ENCODE peak calls at places on chromosomes 2 and 18, in seven cellular contexts. One of them, this sample, is unnamed.

GRCh38 chr2:43139996-43140621 is 86.3 kb downstream of the ZFP36L2 start:
- DNase-seq in neuronal stem cell: no peak
- DNase-seq in H9: no peak
- DNase-seq in mesendoderm: no peak
- DNase-seq in IMR-90: no peak
- DNase-seq in H1: no peak
- DNase-seq in mesenchymal stem cell: peak
- DNase-seq in this sample: no peak

GRCh38 chr18:50560681-50561629 is 1.1 kb downstream of the MAPK4 start:
- DNase-seq in neuronal stem cell: peak
- DNase-seq in H9: peak
- DNase-seq in mesendoderm: peak
- DNase-seq in IMR-90: no peak
- DNase-seq in H1: peak
- DNase-seq in mesenchymal stem cell: no peak
- DNase-seq in this sample: no peak

GRCh38 chr2:205180730-205181129 is 501.6 kb upstream of the NRP2 start:
- DNase-seq in neuronal stem cell: no peak
- DNase-seq in H9: no peak
- DNase-seq in mesendoderm: no peak
- DNase-seq in IMR-90: no peak
- DNase-seq in H1: no peak
- DNase-seq in mesenchymal stem cell: no peak
- DNase-seq in this sample: no peak

GRCh38 chr18:8962906-8963635 is 139.4 kb upstream of the NDUFV2 start:
- DNase-seq in neuronal stem cell: no peak
- DNase-seq in H9: no peak
- DNase-seq in mesendoderm: no peak
- DNase-seq in IMR-90: no peak
- DNase-seq in H1: no peak
- DNase-seq in mesenchymal stem cell: no peak
- DNase-seq in this sample: no peak

GRCh38 chr2:129777146-129777545 is 202.3 kb upstream of the RAB6C start:
- DNase-seq in neuronal stem cell: no peak
- DNase-seq in H9: peak
- DNase-seq in mesendoderm: no peak
- DNase-seq in IMR-90: no peak
- DNase-seq in H1: no peak
- DNase-seq in mesenchymal stem cell: no peak
- DNase-seq in this sample: no peak

GRCh38 chr2:181140414-181140813 is 160.0 kb downstream of the UBE2E3 start:
- DNase-seq in neuronal stem cell: no peak
- DNase-seq in H9: no peak
- DNase-seq in mesendoderm: no peak
- DNase-seq in IMR-90: no peak
- DNase-seq in H1: no peak
- DNase-seq in mesenchymal stem cell: no peak
- DNase-seq in this sample: no peak

GRCh38 chr2:37870829-37871228 is 54.3 kb upstream of the RMDN2 start:
- DNase-seq in neuronal stem cell: no peak
- DNase-seq in H9: no peak
- DNase-seq in mesendoderm: no peak
- DNase-seq in IMR-90: peak
- DNase-seq in H1: no peak
- DNase-seq in mesenchymal stem cell: peak
- DNase-seq in this sample: peak

GRCh38 chr18:48300463-48300961 is 108.7 kb downstream of the ZBTB7C start:
- DNase-seq in neuronal stem cell: no peak
- DNase-seq in H9: peak
- DNase-seq in mesendoderm: peak
- DNase-seq in IMR-90: no peak
- DNase-seq in H1: no peak
- DNase-seq in mesenchymal stem cell: no peak
- DNase-seq in this sample: peak

GRCh38 chr2:55045685-55046221 is 4.5 kb downstream of the RTN4 start:
- DNase-seq in neuronal stem cell: no peak
- DNase-seq in H9: no peak
- DNase-seq in mesendoderm: no peak
- DNase-seq in IMR-90: no peak
- DNase-seq in H1: no peak
- DNase-seq in mesenchymal stem cell: no peak
- DNase-seq in this sample: no peak

GRCh38 chr2:238406222-238406997 is 20.3 kb upstream of the ASB1 start:
- DNase-seq in neuronal stem cell: no peak
- DNase-seq in H9: no peak
- DNase-seq in mesendoderm: no peak
- DNase-seq in IMR-90: no peak
- DNase-seq in H1: no peak
- DNase-seq in mesenchymal stem cell: no peak
- DNase-seq in this sample: no peak

GRCh38 chr2:3242747-3243369 is 134.8 kb downstream of the EIPR1 start:
- DNase-seq in neuronal stem cell: no peak
- DNase-seq in H9: no peak
- DNase-seq in mesendoderm: no peak
- DNase-seq in IMR-90: peak
- DNase-seq in H1: no peak
- DNase-seq in mesenchymal stem cell: no peak
- DNase-seq in this sample: no peak

GRCh38 chr2:14790041-14790640 is 157.6 kb downstream of the LRATD1 start:
- DNase-seq in neuronal stem cell: no peak
- DNase-seq in H9: no peak
- DNase-seq in mesendoderm: no peak
- DNase-seq in IMR-90: no peak
- DNase-seq in H1: no peak
- DNase-seq in mesenchymal stem cell: no peak
- DNase-seq in this sample: no peak

GRCh38 chr2:150681120-150681796 is 193.8 kb upstream of the RND3 start:
- DNase-seq in neuronal stem cell: no peak
- DNase-seq in H9: no peak
- DNase-seq in mesendoderm: peak
- DNase-seq in IMR-90: peak
- DNase-seq in H1: no peak
- DNase-seq in mesenchymal stem cell: peak
- DNase-seq in this sample: peak

GRCh38 chr2:28368417-28368798 is 24.2 kb upstream of the FOSL2 start:
- DNase-seq in neuronal stem cell: no peak
- DNase-seq in H9: no peak
- DNase-seq in mesendoderm: no peak
- DNase-seq in IMR-90: no peak
- DNase-seq in H1: no peak
- DNase-seq in mesenchymal stem cell: no peak
- DNase-seq in this sample: no peak

GRCh38 chr2:20617892-20618467 is 32.9 kb downstream of the HS1BP3 start:
- DNase-seq in neuronal stem cell: no peak
- DNase-seq in H9: no peak
- DNase-seq in mesendoderm: no peak
- DNase-seq in IMR-90: peak
- DNase-seq in H1: no peak
- DNase-seq in mesenchymal stem cell: peak
- DNase-seq in this sample: peak

GRCh38 chr18:8279931-8280330 is 329.3 kb upstream of the RAB12 start:
- DNase-seq in neuronal stem cell: no peak
- DNase-seq in H9: no peak
- DNase-seq in mesendoderm: no peak
- DNase-seq in IMR-90: no peak
- DNase-seq in H1: no peak
- DNase-seq in mesenchymal stem cell: no peak
- DNase-seq in this sample: no peak

GRCh38 chr2:109560265-109560664 is 53.5 kb downstream of the SEPTIN10 start:
- DNase-seq in neuronal stem cell: no peak
- DNase-seq in H9: no peak
- DNase-seq in mesendoderm: no peak
- DNase-seq in IMR-90: peak
- DNase-seq in H1: no peak
- DNase-seq in mesenchymal stem cell: peak
- DNase-seq in this sample: no peak

GRCh38 chr2:109649736-109650695 is 35.9 kb downstream of the SOWAHC start:
- DNase-seq in neuronal stem cell: no peak
- DNase-seq in H9: no peak
- DNase-seq in mesendoderm: peak
- DNase-seq in IMR-90: no peak
- DNase-seq in H1: no peak
- DNase-seq in mesenchymal stem cell: no peak
- DNase-seq in this sample: peak

GRCh38 chr2:144241801-144242200 is 278.1 kb downstream of the ZEB2 start:
- DNase-seq in neuronal stem cell: no peak
- DNase-seq in H9: no peak
- DNase-seq in mesendoderm: no peak
- DNase-seq in IMR-90: no peak
- DNase-seq in H1: no peak
- DNase-seq in mesenchymal stem cell: no peak
- DNase-seq in this sample: no peak

GRCh38 chr2:133346654-133347053 is 221.6 kb downstream of the NCKAP5 start:
- DNase-seq in neuronal stem cell: no peak
- DNase-seq in H9: no peak
- DNase-seq in mesendoderm: no peak
- DNase-seq in IMR-90: peak
- DNase-seq in H1: no peak
- DNase-seq in mesenchymal stem cell: peak
- DNase-seq in this sample: no peak

GRCh38 chr2:42944744-42945415 is 152.5 kb upstream of the HAAO start:
- DNase-seq in neuronal stem cell: no peak
- DNase-seq in H9: no peak
- DNase-seq in mesendoderm: peak
- DNase-seq in IMR-90: peak
- DNase-seq in H1: no peak
- DNase-seq in mesenchymal stem cell: peak
- DNase-seq in this sample: no peak

GRCh38 chr2:42835577-42836371 is 43.4 kb upstream of the HAAO start:
- DNase-seq in neuronal stem cell: no peak
- DNase-seq in H9: no peak
- DNase-seq in mesendoderm: peak
- DNase-seq in IMR-90: peak
- DNase-seq in H1: peak
- DNase-seq in mesenchymal stem cell: peak
- DNase-seq in this sample: peak

DNA sequence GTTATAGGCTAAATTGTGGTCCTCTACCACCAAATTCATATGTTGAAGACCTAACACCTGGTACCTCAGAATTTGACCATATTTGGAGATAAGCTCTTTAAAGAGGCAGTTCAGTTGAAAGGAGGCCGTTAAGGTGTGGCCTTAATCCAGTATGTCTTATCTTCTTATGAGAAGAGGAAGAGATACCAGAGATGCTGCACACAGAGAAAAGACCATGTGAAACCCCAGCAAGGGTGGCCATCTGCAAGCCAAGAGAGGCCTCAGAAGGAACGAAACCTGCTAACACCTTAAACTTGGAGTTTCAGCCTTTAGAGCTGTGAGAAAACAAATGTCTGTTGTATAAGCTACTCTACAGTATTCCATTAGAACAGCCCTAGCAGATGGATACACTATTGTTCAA is 528.1 kb upstream of the DCC start:
- DNase-seq in neuronal stem cell: no peak
- DNase-seq in H9: no peak
- DNase-seq in mesendoderm: no peak
- DNase-seq in IMR-90: no peak
- DNase-seq in H1: no peak
- DNase-seq in mesenchymal stem cell: no peak
- DNase-seq in this sample: no peak
- H2BK120ac ChIP-seq in neuronal stem cell: no peak
- H2BK120ac ChIP-seq in H9: no peak
- H2BK120ac ChIP-seq in mesendoderm: no peak
- H2BK120ac ChIP-seq in IMR-90: no peak
- H2BK120ac ChIP-seq in H1: no peak
- H2BK120ac ChIP-seq in mesenchymal stem cell: no peak
- H2BK120ac ChIP-seq in this sample: no peak

GRCh38 chr2:182301093-182301492 is 125.7 kb downstream of the PDE1A start:
- DNase-seq in neuronal stem cell: no peak
- DNase-seq in H9: no peak
- DNase-seq in mesendoderm: no peak
- DNase-seq in IMR-90: no peak
- DNase-seq in H1: no peak
- DNase-seq in mesenchymal stem cell: no peak
- DNase-seq in this sample: no peak
- H3K4me2 ChIP-seq in neuronal stem cell: no peak
- H3K4me2 ChIP-seq in H9: no peak
- H3K4me2 ChIP-seq in mesendoderm: no peak
- H3K4me2 ChIP-seq in IMR-90: no peak
- H3K4me2 ChIP-seq in H1: no peak
- H3K4me2 ChIP-seq in mesenchymal stem cell: no peak
- H3K4me2 ChIP-seq in this sample: no peak

DNA sequence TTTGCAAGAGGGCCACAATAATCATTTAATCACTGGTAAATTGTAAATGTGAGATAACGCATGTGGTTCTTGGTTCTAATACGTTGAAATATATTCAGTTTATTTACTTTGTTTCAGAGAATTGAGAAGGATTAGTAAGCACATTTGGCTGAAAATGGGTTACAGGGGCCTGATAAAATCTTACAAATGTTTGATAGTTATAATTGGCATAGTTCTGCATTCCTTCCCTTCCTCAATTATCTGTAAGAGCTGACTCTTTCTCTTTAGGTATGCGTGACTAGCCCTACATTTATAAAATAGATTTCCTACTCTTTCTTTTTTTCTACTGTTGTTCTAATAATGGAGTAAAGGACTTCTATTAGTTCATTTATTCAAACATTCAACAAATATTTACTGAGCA is 685.2 kb downstream of the NUP35 start:
- DNase-seq in neuronal stem cell: no peak
- DNase-seq in H9: no peak
- DNase-seq in mesendoderm: no peak
- DNase-seq in IMR-90: no peak
- DNase-seq in H1: no peak
- DNase-seq in mesenchymal stem cell: no peak
- DNase-seq in this sample: peak
- H3K4ac ChIP-seq in neuronal stem cell: no peak
- H3K4ac ChIP-seq in H9: no peak
- H3K4ac ChIP-seq in mesendoderm: no peak
- H3K4ac ChIP-seq in IMR-90: no peak
- H3K4ac ChIP-seq in H1: no peak
- H3K4ac ChIP-seq in mesenchymal stem cell: no peak
- H3K4ac ChIP-seq in this sample: no peak

DNA sequence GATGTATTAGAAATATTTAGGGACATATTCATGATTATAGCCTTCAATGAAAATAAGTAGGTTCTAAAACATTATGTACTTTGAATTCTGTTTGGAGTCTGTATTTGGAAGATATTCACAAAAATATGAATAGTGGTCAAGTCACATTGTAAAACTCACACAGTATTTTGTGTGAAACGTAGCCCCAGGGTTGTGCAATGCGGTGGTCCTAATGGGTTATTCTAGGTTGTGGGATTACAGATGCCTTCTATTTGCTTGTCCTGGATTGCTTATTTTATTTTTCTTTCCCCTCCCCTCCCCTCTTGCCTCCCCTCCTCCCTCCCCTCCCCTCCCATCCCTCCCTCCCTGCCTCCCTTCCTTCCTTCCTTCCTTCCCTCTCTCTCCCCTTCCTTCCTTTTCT is 93.7 kb upstream of the THUMPD2 start:
- DNase-seq in neuronal stem cell: no peak
- DNase-seq in H9: no peak
- DNase-seq in mesendoderm: no peak
- DNase-seq in IMR-90: no peak
- DNase-seq in H1: no peak
- DNase-seq in mesenchymal stem cell: no peak
- DNase-seq in this sample: no peak
- H2BK120ac ChIP-seq in neuronal stem cell: no peak
- H2BK120ac ChIP-seq in H9: no peak
- H2BK120ac ChIP-seq in mesendoderm: no peak
- H2BK120ac ChIP-seq in IMR-90: no peak
- H2BK120ac ChIP-seq in H1: no peak
- H2BK120ac ChIP-seq in mesenchymal stem cell: no peak
- H2BK120ac ChIP-seq in this sample: no peak

This sample was measured in trophoblast cell.